ENCODE peak calls at places on chromosomes 5 and 9, in four cellular contexts. Z, B, Q and T are unnamed samples.
A peak's percentile ranks its signal among the peaks of the same experiment; 100 is the strongest.

GRCh38 chr5:68891718-68892117 is 202.1 kb upstream of the SLC30A5 start:
- DNase-seq in Z (no peak), B (no peak), Q (peak; percentile 33), T (no peak)

GRCh38 chr5:65141487-65141886 is 340.2 kb downstream of the ADAMTS6 start:
- DNase-seq in Z (no peak), B (no peak), Q (no peak), T (peak; percentile 31)

GRCh38 chr9:115109486-115109885 is 8.5 kb downstream of the TNC start:
- DNase-seq in Z (peak; percentile 72), B (no peak), Q (no peak), T (no peak)

GRCh38 chr9:114126247-114127060 is 27.4 kb upstream of the KIF12 start:
- DNase-seq in Z (no peak), B (no peak), Q (no peak), T (no peak)

GRCh38 chr9:112332977-112333638 is at the start of gene PTBP3:
- DNase-seq in Z (peak; percentile 48), B (peak; percentile 83), Q (no peak), T (peak; percentile 80)

GRCh38 chr5:95238560-95239325 is 46.2 kb downstream of the MCTP1 start:
- DNase-seq in Z (peak; percentile 1), B (no peak), Q (no peak), T (peak; percentile 68)

GRCh38 chr5:59040804-59041201 is 457.9 kb downstream of the RAB3C start:
- DNase-seq in Z (no peak), B (no peak), Q (no peak), T (no peak)

GRCh38 chr9:37324261-37324683 is 98.2 kb upstream of the GRHPR start:
- DNase-seq in Z (peak; percentile 53), B (no peak), Q (peak; percentile 43), T (no peak)

GRCh38 chr5:16936150-16937022 is at the start of gene MYO10:
- DNase-seq in Z (peak; percentile 80), B (peak; percentile 87), Q (no peak), T (peak; percentile 86)

DNA sequence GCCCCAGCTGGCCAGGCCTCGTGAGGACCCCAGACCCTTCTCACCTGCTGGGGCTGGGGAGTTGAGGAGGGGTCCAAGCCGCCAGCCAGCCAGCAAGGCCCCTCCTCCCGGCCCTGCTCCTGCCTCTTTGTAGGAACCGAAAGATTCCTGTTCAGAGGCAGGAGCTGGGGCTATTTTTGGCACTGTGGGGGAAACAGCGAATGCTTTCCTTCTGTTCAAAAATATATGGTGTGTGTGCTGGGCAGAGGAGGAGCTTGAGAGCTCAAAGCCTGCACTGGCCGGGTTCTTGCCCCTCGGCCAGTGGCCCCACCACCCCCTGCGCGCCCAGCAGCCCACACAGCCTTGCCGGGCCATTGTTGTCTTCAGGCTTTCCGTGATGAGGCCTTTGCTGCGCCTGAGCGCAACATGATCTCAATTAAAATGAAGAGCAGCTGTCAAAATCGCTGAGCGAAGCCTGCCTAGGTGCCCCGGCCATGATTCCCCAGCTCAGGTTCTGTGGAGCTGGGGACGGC is 13.3 kb downstream of the NCS1 start:
- DNase-seq in Z (peak; percentile 53), B (no peak), Q (no peak), T (no peak)
- TF ChIP-seq FOS in Z (no peak), B (no peak), Q (no peak), T (no peak)

DNA sequence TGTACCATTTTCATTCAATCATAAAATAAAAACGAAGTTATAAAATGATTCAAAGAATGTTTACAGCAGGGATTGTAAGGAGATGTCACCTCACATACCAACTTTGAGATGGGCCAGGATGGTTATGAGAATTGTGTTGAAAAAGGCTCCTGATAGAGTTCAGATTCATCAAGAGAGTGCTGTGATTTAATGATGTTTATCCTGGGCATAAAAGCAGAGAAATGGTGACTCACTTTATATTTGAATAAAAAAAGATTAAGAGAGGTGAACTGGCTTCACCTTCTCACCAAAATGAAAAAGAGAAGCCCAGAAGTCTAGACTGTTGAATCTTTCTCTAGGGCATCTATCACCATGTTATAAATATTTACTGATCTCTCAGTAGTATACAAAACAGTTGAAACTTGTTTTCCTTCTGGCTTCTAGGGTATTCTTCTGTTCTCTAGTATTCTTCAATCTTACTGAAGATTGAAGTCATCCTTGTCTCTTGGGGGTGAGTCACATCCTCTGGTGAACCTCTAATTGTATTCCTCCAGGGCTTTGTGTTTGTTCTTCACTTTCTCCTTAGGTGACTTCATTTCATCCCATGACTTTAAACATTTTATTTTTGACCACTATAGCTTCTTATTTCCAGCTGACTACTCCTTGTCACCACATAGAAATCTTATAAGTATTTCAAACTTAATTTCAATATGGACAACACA is 1237.2 kb upstream of the C9orf72 start:
- DNase-seq in Z (no peak), B (no peak), Q (no peak), T (no peak)
- H3K27ac ChIP-seq in Z (no peak overlapping the region), B (no peak overlapping the region), Q (no peak overlapping the region), T (no peak overlapping the region)

GRCh38 chr9:94906713-94907112 is 180.2 kb downstream of the AOPEP start:
- DNase-seq in Z (no peak), B (no peak), Q (no peak), T (no peak)

GRCh38 chr9:94904806-94905205 is 178.3 kb downstream of the AOPEP start:
- DNase-seq in Z (no peak), B (no peak), Q (no peak), T (no peak)

GRCh38 chr9:94905606-94906005 is 179.1 kb downstream of the AOPEP start:
- DNase-seq in Z (no peak), B (no peak), Q (no peak), T (no peak)

GRCh38 chr9:94906181-94906580 is 179.7 kb downstream of the AOPEP start:
- DNase-seq in Z (no peak), B (no peak), Q (no peak), T (no peak)

DNA sequence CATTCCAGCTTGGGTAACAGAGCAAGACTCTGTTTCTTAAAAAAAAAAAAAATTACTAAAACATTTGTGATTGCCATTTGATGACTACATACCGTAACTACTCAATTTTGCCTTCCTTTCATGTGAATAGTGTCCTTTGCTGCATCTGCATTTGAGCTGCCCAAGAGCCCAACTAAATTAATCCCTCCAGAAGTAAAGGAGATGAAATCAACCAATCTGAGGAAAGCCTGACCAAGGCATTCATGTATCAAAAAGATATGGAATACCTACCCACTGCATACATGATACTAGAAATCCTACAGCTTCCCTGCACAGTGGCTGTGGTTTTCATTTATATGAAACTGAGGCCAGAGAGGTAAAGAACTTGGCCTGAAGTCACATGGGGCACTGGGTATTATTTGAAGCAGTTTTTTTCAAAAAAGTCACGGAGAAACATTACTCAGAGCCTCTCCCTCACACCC is 177.5 kb downstream of the AOPEP start:
- DNase-seq in Z (peak; percentile 82), B (no peak), Q (no peak), T (no peak)
- H3K36me3 ChIP-seq in Z (no peaks in the 10 kb centered on the region), B (no peaks in the 10 kb centered on the region), Q (no peaks in the 10 kb centered on the region), T (no peaks in the 10 kb centered on the region)

DNA sequence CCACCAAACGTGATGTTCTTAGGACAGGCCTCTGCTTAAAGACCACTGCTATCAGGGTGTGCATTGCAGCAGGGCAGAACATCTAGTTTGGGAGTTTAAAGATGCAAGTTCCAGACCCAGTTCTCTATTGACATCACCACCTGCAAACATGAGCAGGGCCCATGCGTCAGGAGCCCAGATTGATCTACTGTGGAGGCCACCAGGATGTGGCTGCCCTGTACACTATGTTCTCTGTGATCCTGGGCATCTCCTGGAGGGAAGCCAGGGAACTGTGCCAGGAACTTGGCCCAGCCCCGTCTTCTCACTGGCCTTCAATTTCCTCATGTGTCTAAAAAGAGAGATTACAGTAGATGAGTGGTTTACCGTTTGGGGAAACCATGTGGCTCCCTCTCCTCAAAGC is 87.1 kb downstream of the PDE6A start:
- DNase-seq in Z (no peak), B (no peak), Q (no peak), T (peak; percentile 62)
- TF ChIP-seq FOS in Z (no peak), B (no peak), Q (no peak), T (peak; percentile 19)

DNA sequence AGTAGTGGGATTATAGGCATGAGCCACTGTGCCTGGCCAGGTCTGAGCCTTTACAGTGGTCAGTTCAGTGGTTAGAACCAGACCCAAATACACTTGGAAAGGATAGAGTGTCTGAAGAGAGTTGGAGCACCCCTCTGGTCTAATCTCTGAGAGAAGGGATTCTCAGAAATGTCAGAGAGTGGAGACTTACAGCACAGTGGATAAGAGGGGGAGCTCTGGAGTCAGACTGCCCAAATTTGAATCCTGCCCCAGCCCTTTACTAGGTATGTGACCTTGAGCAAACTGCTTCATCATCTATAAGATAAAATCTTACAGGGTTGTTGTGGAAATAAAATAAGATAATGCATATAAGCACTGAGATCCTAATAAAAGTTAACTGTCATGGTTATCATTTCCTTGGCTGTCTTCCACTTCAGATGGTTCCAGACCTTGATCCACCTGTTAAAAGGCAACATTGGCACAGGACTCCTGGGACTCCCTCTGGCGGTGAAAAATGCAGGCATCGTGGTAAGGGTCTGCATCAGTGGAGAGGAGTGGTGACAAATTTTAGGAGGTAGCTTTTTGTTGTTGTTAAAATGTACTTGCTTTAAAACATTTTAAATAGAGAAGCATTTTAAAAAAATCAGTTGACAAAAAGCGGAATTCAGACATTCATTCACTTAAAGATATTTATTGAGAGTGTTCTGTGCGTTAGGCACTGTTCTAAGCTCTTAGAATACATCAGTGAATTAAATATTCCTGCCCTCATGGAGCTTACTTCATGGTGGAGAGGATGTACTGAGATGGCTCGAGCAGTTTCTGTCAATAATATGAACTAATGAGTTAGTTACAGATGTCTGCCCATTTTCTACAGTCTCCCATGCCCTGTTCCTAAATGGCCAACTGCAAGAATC is 16.0 kb downstream of the SLC36A1 start:
- DNase-seq in Z (no peak), B (no peak), Q (no peak), T (no peak)
- H3K27ac ChIP-seq in Z (no peak overlapping the region), B (no peak overlapping the region), Q (no peak overlapping the region), T (no peak overlapping the region)

GRCh38 chr9:129822825-129823162 is 1.1 kb downstream of the TOR1A start:
- DNase-seq in Z (no peak), B (no peak), Q (no peak), T (no peak)
- H3K36me3 ChIP-seq in Z (peaks cover 33% of the 10 kb centered on the region), B (peaks cover 58% of the 10 kb centered on the region), Q (peaks cover 16% of the 10 kb centered on the region), T (peaks cover 10% of the 10 kb centered on the region)

DNA sequence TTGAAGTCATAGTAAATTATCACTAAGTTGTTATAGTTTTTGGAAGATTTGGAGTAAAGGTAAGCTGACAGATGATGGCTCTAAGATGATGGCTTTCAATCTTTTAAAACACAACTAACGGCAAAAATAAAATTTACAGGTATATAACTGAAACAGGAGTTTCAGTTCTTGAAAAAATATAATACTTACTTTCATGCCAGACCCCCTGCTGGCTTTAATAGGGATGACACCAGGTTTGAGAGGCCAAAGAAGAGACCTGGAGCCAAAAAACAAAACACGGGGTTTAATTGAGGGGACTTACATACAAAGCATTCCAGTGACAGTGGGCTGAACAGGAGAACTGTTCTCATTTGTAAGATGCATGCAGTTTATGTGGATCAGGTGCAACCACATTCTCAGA is 301.7 kb upstream of the PCSK5 start:
- DNase-seq in Z (no peak), B (no peak), Q (no peak), T (no peak)
- TF ChIP-seq FOS in Z (no peak), B (no peak), Q (no peak), T (no peak)

GRCh38 chr9:127825319-127826051 is 22.8 kb downstream of the FPGS start:
- DNase-seq in Z (no peak), B (peak; percentile 81), Q (no peak), T (no peak)

GRCh38 chr9:127832248-127832647 is 22.2 kb downstream of the ENG start:
- DNase-seq in Z (no peak), B (no peak), Q (no peak), T (no peak)

GRCh38 chr9:127826253-127826913 is 23.7 kb downstream of the FPGS start:
- DNase-seq in Z (no peak), B (no peak), Q (no peak), T (no peak)

GRCh38 chr9:127828262-127829031 is 25.8 kb downstream of the FPGS start:
- DNase-seq in Z (peak; percentile 51), B (peak; percentile 95), Q (no peak), T (peak; percentile 79)

GRCh38 chr9:127829205-127829935 is 25.1 kb downstream of the ENG start:
- DNase-seq in Z (no peak), B (no peak), Q (no peak), T (no peak)
- H3K27ac ChIP-seq in Z (peak overlapping the region; percentile 73), B (peak overlapping the region; percentile 86), Q (no peak overlapping the region), T (peak overlapping the region; percentile 81)

GRCh38 chr5:173144200-173145176 is at the start of gene BNIP1:
- DNase-seq in Z (peak; percentile 94), B (peak; percentile 93), Q (peak; percentile 84), T (peak; percentile 95)
- H3K36me3 ChIP-seq in Z (peaks cover 8% of the 10 kb centered on the region), B (peaks cover 27% of the 10 kb centered on the region), Q (peaks cover 6% of the 10 kb centered on the region), T (peaks cover 9% of the 10 kb centered on the region)